ENCODE peak calls at places on chromosomes 12 and 14, in eight cellular contexts. T is CD8-positive, alpha-beta T cell; G is CD4-positive, alpha-beta memory T cell; L is MM.1S; A is pancreas; B is fibroblast of lung; R is esophagus squamous epithelium; J is testis. V is an unnamed sample.

GRCh38 chr12:119730381-119730780 is 62.4 kb downstream of the PRKAB1 start:
- DNase-seq in L (no peak), A (no peak), J (no peak), B (no peak), R (no peak), T (no peak), G (no peak), V (no peak)

GRCh38 chr12:8036366-8036765 is 3.9 kb downstream of the FOXJ2 start:
- DNase-seq in T (no peak), B (peak; percentile 23), G (no peak), R (no peak), L (no peak), J (no peak), A (no peak), V (no peak)

GRCh38 chr12:26880625-26881024 is 47.6 kb upstream of the ITPR2 start:
- DNase-seq in R (no peak), T (no peak), J (no peak), L (no peak), A (no peak), G (no peak), B (no peak), V (no peak)

GRCh38 chr12:57160741-57161140 is 13.3 kb upstream of the LRP1-AS start:
- DNase-seq in L (no peak), G (no peak), R (no peak), J (no peak), B (no peak), T (no peak), A (peak; percentile 39), V (no peak)

GRCh38 chr14:34038358-34039057 is 87.6 kb upstream of the EGLN3 start:
- DNase-seq in J (no peak), L (no peak), R (no peak), T (no peak), B (peak; percentile 13), G (no peak), A (no peak), V (no peak)

GRCh38 chr12:120725151-120725658 is 421 bp upstream of the ACADS start:
- DNase-seq in R (no peak), T (no peak), J (no peak), B (no peak), G (no peak), L (no peak), A (no peak), V (no peak)

GRCh38 chr12:80400591-80400991 is 43.4 kb upstream of the PTPRQ start:
- DNase-seq in A (peak; percentile 50), T (no peak), L (no peak), B (peak; percentile 50), J (no peak), R (no peak), G (no peak), V (peak; percentile 45)

GRCh38 chr14:104445832-104446381 is 133.7 kb upstream of the C14orf180 start:
- DNase-seq in A (no peak), L (no peak), G (no peak), T (no peak), R (no peak), J (no peak), B (no peak), V (peak; percentile 21)

GRCh38 chr12:57553343-57554202 is 3.7 kb downstream of the KIF5A start:
- DNase-seq in T (no peak), A (no peak), J (no peak), G (no peak), B (no peak), R (no peak), L (no peak), V (no peak)

GRCh38 chr12:3231399-3231876 is 154.3 kb downstream of the TSPAN9 start:
- DNase-seq in G (no peak), B (peak; percentile 10), R (no peak), J (no peak), L (no peak), T (no peak), A (peak; percentile 33), V (no peak)

GRCh38 chr14:65732112-65732511 is 319.6 kb downstream of the FUT8 start:
- DNase-seq in R (no peak), A (no peak), L (peak; percentile 67), G (no peak), T (no peak), B (no peak), J (no peak), V (no peak)

GRCh38 chr14:85533821-85534271 is 3.9 kb downstream of the FLRT2 start:
- DNase-seq in J (peak; percentile 21), T (no peak), G (no peak), A (peak; percentile 67), L (no peak), R (no peak), B (no peak), V (peak; percentile 68)

GRCh38 chr12:62716866-62717477 is 218.0 kb downstream of the PPM1H start:
- DNase-seq in R (no peak), A (no peak), T (no peak), J (no peak), L (no peak), G (no peak), B (peak; percentile 33), V (no peak)

GRCh38 chr14:35952584-35952983 is 126.4 kb downstream of the BRMS1L start:
- DNase-seq in G (no peak), T (no peak), J (no peak), A (no peak), L (no peak), R (no peak), B (no peak), V (no peak)

GRCh38 chr14:32331227-32331597 is 2.1 kb downstream of the AKAP6 start:
- DNase-seq in B (no peak), L (no peak), J (peak; percentile 50), G (no peak), R (no peak), A (no peak), T (no peak), V (no peak)

GRCh38 chr12:25135531-25136154 is 59.3 kb downstream of the DNAI7 start:
- DNase-seq in B (no peak), J (no peak), G (no peak), L (no peak), A (no peak), T (no peak), R (no peak), V (no peak)

GRCh38 chr12:53320352-53321195 is 836 bp downstream of the AAAS start:
- DNase-seq in J (no peak), L (no peak), B (peak; percentile 18), R (no peak), T (no peak), A (no peak), G (no peak), V (peak; percentile 18)

DNA sequence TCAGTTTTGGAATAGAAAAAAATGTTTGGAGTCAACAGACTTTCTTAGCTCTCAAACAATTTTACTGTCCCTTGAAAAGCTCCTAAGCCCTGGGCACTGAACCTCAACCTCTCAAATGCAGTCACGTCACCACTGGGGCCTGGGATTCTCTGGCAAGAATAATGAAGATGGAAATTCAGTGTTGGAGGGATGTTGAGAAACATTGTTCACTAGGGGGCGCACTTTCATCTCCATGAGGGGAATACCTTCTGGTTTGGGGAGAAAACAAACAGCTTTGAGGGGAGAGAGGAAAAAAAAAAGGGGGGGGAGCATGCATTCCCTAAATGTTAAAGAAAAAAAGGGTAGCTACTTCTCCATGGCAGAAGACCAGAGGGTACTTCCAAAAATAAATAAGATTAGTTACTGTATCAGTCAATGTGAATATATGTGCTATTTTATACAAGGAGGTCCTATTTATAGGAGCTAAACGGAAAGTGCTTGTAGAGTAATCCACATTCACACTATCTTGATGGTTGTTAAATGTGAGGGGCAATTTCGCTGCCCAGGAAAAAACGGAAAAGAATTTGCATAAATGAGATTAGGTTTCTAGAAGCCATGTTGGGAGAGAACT is 5.8 kb upstream of the TBPL2 start:
- DNase-seq in B (peak; percentile 74), A (no peak), R (no peak), T (peak; percentile 43), J (peak; percentile 85), G (peak; percentile 57), L (peak; percentile 47), V (no peak)
- H3K4me3 ChIP-seq in B (no peak overlapping the region), A (no peak overlapping the region), R (no peak overlapping the region), T (no peak overlapping the region), J (no peak overlapping the region), G (no peak overlapping the region), L (no peak overlapping the region), V (no peak overlapping the region)

GRCh38 chr12:110619534-110619953 is 5.6 kb downstream of the TCTN1 start:
- DNase-seq in G (no peak), T (peak; percentile 34), B (no peak), R (no peak), A (no peak), L (peak; percentile 40), J (no peak), V (no peak)

GRCh38 chr12:110615171-110615570 is 1.2 kb downstream of the TCTN1 start:
- DNase-seq in R (no peak), T (no peak), L (no peak), G (no peak), A (no peak), J (no peak), B (no peak), V (no peak)

GRCh38 chr12:110616471-110617115 is 2.7 kb downstream of the TCTN1 start:
- DNase-seq in G (no peak), L (no peak), B (no peak), J (no peak), R (no peak), T (no peak), A (no peak), V (no peak)

GRCh38 chr12:110613771-110614684 is at the start of gene TCTN1:
- DNase-seq in L (peak; percentile 87), T (peak; percentile 95), A (peak; percentile 98), B (peak; percentile 94), G (peak; percentile 96), R (peak; percentile 72), J (peak; percentile 98), V (peak; percentile 98)
- H3K4me1 ChIP-seq in L (no peaks in the 10 kb centered on the region), T (peaks cover 5% of the 10 kb centered on the region), A (peaks cover 8% of the 10 kb centered on the region), B (no peaks in the 10 kb centered on the region), G (peaks cover 8% of the 10 kb centered on the region), R (peaks cover 15% of the 10 kb centered on the region), J (peaks cover 7% of the 10 kb centered on the region), V (peaks cover 4% of the 10 kb centered on the region)

GRCh38 chr12:114670257-114670955 is 13.6 kb downstream of the TBX3 start:
- DNase-seq in L (no peak), J (no peak), B (no peak), T (no peak), G (no peak), A (no peak), R (no peak), V (no peak)
- H3K27ac ChIP-seq in L (no peak overlapping the region), J (no peak overlapping the region), B (peak overlapping the region; percentile 77), T (no peak overlapping the region), G (no peak overlapping the region), A (no peak overlapping the region), R (no peak overlapping the region), V (no peak overlapping the region)

DNA sequence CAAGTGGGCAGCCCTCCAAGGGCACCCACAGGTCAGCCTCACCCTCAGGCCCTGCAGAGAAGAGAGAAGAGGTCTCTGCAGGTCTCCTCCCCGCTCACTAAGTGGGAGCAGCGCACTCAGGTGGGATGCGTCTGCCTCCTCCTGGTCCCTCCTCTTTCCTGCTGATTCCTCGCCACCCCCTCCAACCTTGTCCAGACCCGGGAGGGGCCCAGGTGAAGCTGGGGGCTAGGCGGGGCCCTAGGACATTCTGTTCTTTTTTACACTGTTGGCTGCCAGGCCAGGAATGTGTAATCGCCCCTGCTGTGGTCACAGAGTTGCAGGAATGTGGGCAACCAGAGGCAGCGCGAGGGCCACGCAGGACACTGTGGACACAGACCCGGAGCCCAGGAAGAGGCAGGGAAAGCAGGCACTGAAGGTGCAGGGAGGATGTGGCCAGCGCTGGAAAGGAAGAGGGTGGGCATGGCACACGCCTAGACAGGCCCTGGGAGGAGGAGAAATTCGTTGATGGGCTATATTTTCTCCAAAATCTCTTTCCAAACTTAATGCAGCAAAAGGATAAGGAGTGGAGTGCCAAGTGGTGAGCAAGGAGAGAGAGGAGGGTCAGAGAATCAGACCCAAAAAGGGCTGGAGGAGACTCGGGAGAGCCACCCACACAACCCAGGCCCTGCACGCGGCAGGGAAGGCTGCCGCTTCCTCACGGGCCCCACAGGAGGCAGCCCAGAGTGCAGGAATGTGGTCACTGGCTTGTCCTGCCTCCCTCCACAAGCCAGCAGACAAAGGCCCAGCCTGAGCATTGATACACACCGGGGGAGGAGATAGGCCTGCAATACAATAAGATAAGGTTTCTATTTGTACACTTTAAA is 947 bp upstream of the SCNN1A start:
- DNase-seq in B (peak; percentile 73), T (no peak), L (no peak), J (peak; percentile 75), A (no peak), R (no peak), G (no peak), V (peak; percentile 96)
- H3K4me3 ChIP-seq in B (no peak overlapping the region), T (peak overlapping the region; percentile 14), L (no peak overlapping the region), J (no peak overlapping the region), A (peak overlapping the region; percentile 14), R (peak overlapping the region; percentile 48), G (no peak overlapping the region), V (peak overlapping the region; percentile 29)